ENCODE peak calls at places on chromosomes 12 and 14, in six cellular contexts. V is A549, O is HepG2, M is K562, T is WTC11, Y is H1. G is an unnamed sample.
A peak's percentile ranks its signal among the peaks of the same experiment; 100 is the strongest.

GRCh38 chr12:105100207-105100985 is 7.1 kb upstream of the WASHC4 start:
- DNase-seq in Y (no peak), V (no peak), T (no peak), O (no peak), M (no peak), G (peak; percentile 37)

GRCh38 chr12:106274575-106275081 is 26.8 kb upstream of the CKAP4 start:
- DNase-seq in T (no peak), V (no peak), M (no peak), O (peak; percentile 87), Y (no peak), G (no peak)

GRCh38 chr12:82862069-82862841 is 175.5 kb downstream of the TMTC2 start:
- DNase-seq in Y (no peak), M (no peak), T (no peak), O (no peak), V (no peak), G (peak; percentile 77)

GRCh38 chr14:54487771-54488170 is 1.0 kb downstream of the GMFB start:
- DNase-seq in V (peak; percentile 79), M (no peak), Y (no peak), T (no peak), O (no peak), G (peak; percentile 59)

GRCh38 chr14:54813081-54813480 is 89.5 kb downstream of the GCH1 start:
- DNase-seq in T (no peak), M (no peak), O (no peak), Y (no peak), V (no peak), G (no peak)

GRCh38 chr12:54463034-54463433 is 10.4 kb downstream of the GTSF1 start:
- DNase-seq in M (peak; percentile 20), T (no peak), V (no peak), Y (no peak), O (no peak), G (no peak)

GRCh38 chr14:30621354-30621953 is 665 bp upstream of the SCFD1 start:
- DNase-seq in M (no peak), Y (peak; percentile 54), O (peak; percentile 36), V (no peak), T (no peak), G (no peak)

GRCh38 chr12:85280138-85280983 is at the start of gene ALX1:
- DNase-seq in O (no peak), V (peak; percentile 25), Y (peak; percentile 87), M (no peak), T (peak; percentile 88), G (peak; percentile 86)

GRCh38 chr14:78164226-78164853 is 5.8 kb upstream of the NRXN3 start:
- DNase-seq in T (peak; percentile 83), O (peak; percentile 15), V (peak; percentile 60), Y (peak; percentile 82), M (peak; percentile 44), G (no peak)

GRCh38 chr12:31323466-31324115 is 2.4 kb downstream of the SINHCAF start:
- DNase-seq in O (no peak), V (peak; percentile 30), M (peak; percentile 44), T (peak; percentile 29), Y (peak; percentile 67), G (peak; percentile 36)

GRCh38 chr14:57060276-57060956 is 208.3 kb downstream of the EXOC5 start:
- DNase-seq in Y (no peak), T (no peak), V (no peak), O (no peak), M (peak; percentile 22), G (no peak)

GRCh38 chr12:68904351-68904982 is 28.5 kb downstream of the CPM start:
- DNase-seq in Y (no peak), T (no peak), V (no peak), M (no peak), O (no peak), G (no peak)

GRCh38 chr12:1533602-1534304 is 60.6 kb downstream of the FBXL14 start:
- DNase-seq in V (no peak), M (no peak), T (no peak), O (no peak), Y (no peak), G (no peak)

GRCh38 chr12:130353081-130353480 is 15.4 kb downstream of the PIWIL1 start:
- DNase-seq in T (no peak), O (no peak), Y (no peak), V (no peak), M (no peak), G (no peak)

GRCh38 chr14:90198541-90198940 is 57.8 kb upstream of the PSMC1 start:
- DNase-seq in V (no peak), M (no peak), T (no peak), O (no peak), Y (no peak), G (no peak)

GRCh38 chr12:27588786-27589185 is 64.8 kb downstream of the PPFIBP1 start:
- DNase-seq in T (no peak), O (no peak), Y (no peak), M (no peak), V (no peak), G (no peak)

GRCh38 chr12:6635375-6635855 is 344 bp downstream of the LPAR5 start:
- DNase-seq in T (no peak), M (peak; percentile 34), O (no peak), Y (no peak), V (no peak), G (no peak)

GRCh38 chr14:100131181-100131580 is 28.3 kb downstream of the DEGS2 start:
- DNase-seq in V (no peak), T (peak; percentile 29), Y (no peak), O (peak; percentile 62), M (no peak), G (no peak)

GRCh38 chr14:23177181-23177580 is 6.3 kb downstream of the SLC7A8 start:
- DNase-seq in Y (no peak), O (no peak), T (no peak), V (no peak), M (no peak), G (peak; percentile 15)

GRCh38 chr12:40446385-40446784 is 221.6 kb downstream of the LRRK2 start:
- DNase-seq in O (peak; percentile 12), V (peak; percentile 32), T (no peak), M (peak; percentile 32), Y (no peak), G (peak; percentile 13)

GRCh38 chr14:102043251-102044025 is 43.4 kb downstream of the HSP90AA1 start:
- DNase-seq in M (no peak), T (no peak), Y (no peak), V (no peak), O (no peak), G (no peak)

GRCh38 chr12:43241971-43242370 is 310.0 kb downstream of the ADAMTS20 start:
- DNase-seq in T (no peak), V (no peak), M (no peak), Y (no peak), O (no peak), G (peak; percentile 27)

GRCh38 chr12:109655578-109655977 is 58.0 kb upstream of the FAM222A start:
- DNase-seq in O (no peak), M (no peak), T (no peak), Y (no peak), V (no peak), G (no peak)

GRCh38 chr12:86367137-86367536 is 110.9 kb upstream of the MGAT4C start:
- DNase-seq in T (no peak), V (no peak), M (no peak), O (no peak), Y (no peak), G (no peak)

GRCh38 chr12:79299447-79300198 is 391.1 kb downstream of the PAWR start:
- DNase-seq in M (no peak), O (peak; percentile 28), Y (no peak), V (no peak), T (no peak), G (no peak)

GRCh38 chr12:79302171-79302841 is 388.5 kb downstream of the PAWR start:
- DNase-seq in V (no peak), O (no peak), M (no peak), Y (no peak), T (no peak), G (peak; percentile 95)

GRCh38 chr12:79300199-79300568 is 390.6 kb downstream of the PAWR start:
- DNase-seq in V (peak; percentile 58), O (peak; percentile 72), Y (no peak), T (no peak), M (no peak), G (no peak)

GRCh38 chr12:79298511-79298910 is 392.3 kb downstream of the PAWR start:
- DNase-seq in Y (no peak), M (no peak), T (no peak), V (no peak), O (no peak), G (peak; percentile 26)

DNA sequence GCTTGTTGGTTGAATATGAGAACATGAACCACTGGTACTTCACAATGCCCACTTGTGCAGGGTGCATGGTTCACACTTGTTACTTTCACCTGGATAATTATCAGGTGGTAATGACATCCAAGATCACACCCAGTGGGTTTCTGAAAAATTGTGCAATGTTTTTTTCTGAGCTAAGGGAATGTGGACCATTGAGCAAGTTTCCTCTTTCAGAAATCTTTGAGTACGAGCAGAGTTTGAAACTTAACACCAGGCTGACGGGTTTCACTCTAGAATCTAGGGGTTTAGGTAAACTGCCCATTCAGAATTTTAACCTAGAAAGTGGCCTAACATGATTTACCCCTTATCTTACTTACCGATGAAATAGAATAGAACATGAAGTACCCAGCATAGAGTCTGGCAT is 389.6 kb downstream of the PAWR start:
- DNase-seq in V (no peak), Y (no peak), O (no peak), M (no peak), T (no peak), G (no peak)
- TF ChIP-seq JUN in V (no peak), Y (no peak), O (no peak), M (no peak), T (no peak), G (no peak)

DNA sequence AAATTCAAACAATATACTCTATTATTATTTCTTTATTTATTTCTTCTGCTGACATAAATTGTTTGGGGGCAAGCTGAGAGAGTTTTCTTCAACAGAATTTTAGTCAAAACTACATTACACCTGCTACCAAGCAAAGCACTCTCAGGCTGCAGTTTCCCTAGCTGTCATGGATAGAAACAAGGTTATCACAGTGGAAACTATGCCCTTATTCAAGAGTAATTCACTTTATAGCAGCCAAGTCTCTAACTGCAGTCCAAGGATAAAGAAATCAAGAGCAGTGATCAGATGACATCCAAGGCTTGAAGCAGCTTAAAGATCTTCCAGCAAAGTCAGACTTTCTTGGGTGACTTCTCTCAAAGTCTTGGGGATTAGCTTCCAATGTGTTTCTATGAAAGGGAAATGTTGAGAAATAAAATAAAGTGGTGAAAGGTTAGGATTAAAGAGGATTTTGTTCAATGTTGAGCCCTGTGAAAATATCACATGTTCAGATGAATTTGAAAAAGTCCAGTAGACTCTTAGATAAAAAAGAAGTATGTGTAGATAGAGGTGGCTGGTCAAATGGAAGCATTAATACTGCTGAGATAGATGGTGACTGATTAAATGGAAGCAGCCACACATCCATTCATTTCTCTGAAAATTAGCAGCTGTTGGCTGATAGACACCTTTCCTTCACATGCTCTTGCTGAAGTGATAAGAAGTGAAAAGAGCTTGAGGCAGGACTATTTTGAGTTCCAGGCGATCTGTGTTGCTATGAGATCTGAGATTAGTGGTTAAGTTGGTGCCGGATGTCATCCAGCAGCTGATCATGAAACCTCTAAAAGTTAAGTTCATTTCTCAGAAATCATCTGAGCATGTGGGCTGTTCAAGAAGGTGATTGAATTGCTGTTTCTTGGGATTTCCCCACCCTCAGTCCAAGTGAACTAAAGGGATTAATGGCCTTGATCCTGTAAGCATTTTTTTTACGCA is 257.8 kb upstream of the BTG1 start:
- DNase-seq in V (no peak), T (no peak), M (peak; percentile 71), O (no peak), Y (no peak), G (no peak)
- TF ChIP-seq JUN in V (no peak), T (no peak), M (peak; percentile 57), O (no peak), Y (no peak), G (no peak)

GRCh38 chr14:50521912-50522341 is 10.4 kb downstream of the MAP4K5 start:
- DNase-seq in V (no peak), Y (no peak), O (peak; percentile 70), M (no peak), T (no peak), G (peak; percentile 49)
- TF ChIP-seq JUN in V (no peak), Y (no peak), O (no peak), M (no peak), T (no peak), G (no peak)

GRCh38 chr14:92754956-92755355 is 6.5 kb upstream of the LGMN start:
- DNase-seq in O (peak; percentile 71), T (no peak), V (no peak), M (no peak), Y (no peak), G (no peak)
- TF ChIP-seq JUN in O (no peak), T (no peak), V (no peak), M (no peak), Y (no peak), G (no peak)